ENCODE peak calls at places on chromosome 1, in four cellular contexts. D, L, B and A are unnamed samples.

GRCh38 chr1:1082239-1083180 is 8.4 kb upstream of the RNF223 start:
- DNase-seq in D (no peak), L (no peak), B (no peak), A (no peak)

GRCh38 chr1:225848044-225848955 is 33.9 kb downstream of the TMEM63A start:
- DNase-seq in L (peak; percentile 72), D (peak; percentile 56), B (no peak), A (no peak)

GRCh38 chr1:183710333-183710732 is 57.2 kb upstream of the APOBEC4 start:
- DNase-seq in L (no peak), B (no peak), D (no peak), A (no peak)

GRCh38 chr1:166597516-166597915 is 241.8 kb upstream of the POGK start:
- DNase-seq in L (no peak), D (no peak), B (no peak), A (no peak)

GRCh38 chr1:96087719-96088118 is 633.9 kb upstream of the PTBP2 start:
- DNase-seq in L (no peak), B (no peak), D (no peak), A (no peak)

GRCh38 chr1:237390798-237391197 is 348.8 kb downstream of the RYR2 start:
- DNase-seq in D (no peak), B (no peak), L (no peak), A (no peak)

GRCh38 chr1:53266038-53266437 is 27.7 kb upstream of the MAGOH start:
- DNase-seq in D (no peak), B (no peak), L (peak; percentile 35), A (no peak)

GRCh38 chr1:1033009-1033587 is 13.2 kb downstream of the AGRN start:
- DNase-seq in B (no peak), L (peak; percentile 91), D (peak; percentile 63), A (peak; percentile 80)

GRCh38 chr1:55061000-55061705 is 21.8 kb downstream of the PCSK9 start:
- DNase-seq in B (no peak), L (no peak), D (no peak), A (no peak)

GRCh38 chr1:29318724-29319123 is 82.4 kb downstream of the PTPRU start:
- DNase-seq in L (no peak), D (no peak), B (no peak), A (no peak)

GRCh38 chr1:162299018-162299417 is 77.6 kb downstream of the SPATA46 start:
- DNase-seq in D (no peak), L (no peak), B (no peak), A (no peak)

GRCh38 chr1:108063703-108064102 is 98.7 kb upstream of the VAV3 start:
- DNase-seq in D (no peak), B (no peak), L (no peak), A (no peak)

GRCh38 chr1:89042491-89042890 is 19.8 kb upstream of the GBP3 start:
- DNase-seq in D (no peak), L (no peak), B (no peak), A (no peak)

GRCh38 chr1:89043940-89044339 is 21.1 kb downstream of the GBP1 start:
- DNase-seq in B (no peak), L (no peak), D (no peak), A (no peak)

GRCh38 chr1:89044970-89045695 is 19.9 kb downstream of the GBP1 start:
- DNase-seq in D (no peak), B (no peak), L (no peak), A (no peak)

GRCh38 chr1:89040315-89040626 is 17.6 kb upstream of the GBP3 start:
- DNase-seq in L (no peak), B (no peak), D (no peak), A (no peak)

DNA sequence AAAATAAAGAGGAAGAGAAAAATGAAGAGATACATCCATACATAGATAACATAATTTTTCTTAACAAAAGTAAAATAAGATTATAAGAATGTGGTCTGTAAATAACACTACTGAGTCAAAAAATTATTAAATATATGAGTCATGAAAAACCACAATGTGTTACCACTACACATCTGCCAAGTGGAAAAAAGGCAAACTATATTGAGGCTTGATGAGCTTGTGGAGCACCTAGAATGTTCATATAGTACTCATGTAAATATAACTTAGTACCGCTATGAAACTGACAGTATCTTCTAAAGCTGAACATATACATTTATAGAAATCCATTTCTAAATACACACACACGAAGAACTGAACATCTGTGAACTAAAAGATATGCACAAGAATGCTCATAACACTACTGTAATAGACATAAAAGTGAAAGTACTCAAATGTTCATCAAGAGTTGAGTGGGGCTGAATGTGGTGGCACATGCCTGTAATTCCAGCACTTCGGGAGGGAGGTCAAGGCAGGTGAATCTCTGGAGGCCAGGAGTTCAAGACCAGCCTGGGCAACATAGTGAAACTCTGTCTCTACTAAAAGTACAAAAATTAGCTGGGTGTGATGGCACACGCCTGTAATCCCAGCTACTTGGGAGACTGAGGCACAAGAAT is 18.5 kb upstream of the GBP3 start:
- DNase-seq in D (peak; percentile 88), B (no peak), L (no peak), A (no peak)
- H3K9me1 ChIP-seq in D (no peaks in the 10 kb centered on the region), B (no peaks in the 10 kb centered on the region), L (no peaks in the 10 kb centered on the region), A (no peaks in the 10 kb centered on the region)

DNA sequence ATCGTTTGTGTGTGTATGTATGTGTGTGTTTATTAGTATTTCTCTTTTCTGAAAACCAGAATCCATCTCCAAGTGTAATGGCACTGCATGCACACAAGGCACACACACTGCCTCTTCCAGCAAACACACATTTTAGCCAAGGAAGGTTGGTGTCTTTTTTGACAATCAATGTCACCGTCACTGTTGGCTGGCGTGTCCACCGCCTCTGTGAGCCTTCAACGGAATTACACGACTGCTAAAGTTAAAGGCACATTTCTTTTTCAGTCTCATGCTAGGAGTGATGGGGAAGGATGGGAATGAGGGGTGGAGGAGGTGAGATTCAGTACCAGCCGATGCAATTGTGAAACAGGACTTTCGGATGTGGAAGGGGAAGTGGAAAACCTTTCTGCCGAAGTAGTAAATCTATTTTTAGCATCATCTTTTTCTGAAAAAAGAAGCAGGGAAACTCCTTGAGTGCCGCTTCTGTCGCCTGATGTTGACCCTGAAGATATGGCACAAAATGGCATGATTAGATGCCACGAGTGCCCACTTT is 1.4 kb downstream of the ELAVL4 start:
- DNase-seq in B (no peak), D (no peak), L (no peak), A (no peak)
- H3K9me1 ChIP-seq in B (no peaks in the 10 kb centered on the region), D (no peaks in the 10 kb centered on the region), L (no peaks in the 10 kb centered on the region), A (no peaks in the 10 kb centered on the region)

GRCh38 chr1:145845514-145846161 is at the start of gene NUDT17:
- DNase-seq in B (no peak), D (peak; percentile 67), L (peak; percentile 82), A (peak; percentile 71)

GRCh38 chr1:145846191-145846590 is 761 bp downstream of the NUDT17 start:
- DNase-seq in B (no peak), D (peak; percentile 31), L (peak; percentile 65), A (peak; percentile 46)

GRCh38 chr1:145845144-145845513 is 301 bp upstream of the NUDT17 start:
- DNase-seq in B (no peak), L (no peak), D (no peak), A (no peak)

GRCh38 chr1:145849356-145850165 is 4.1 kb downstream of the NUDT17 start:
- DNase-seq in D (peak; percentile 66), L (peak; percentile 48), B (no peak), A (peak; percentile 51)

GRCh38 chr1:145847827-145848226 is 2.4 kb downstream of the NUDT17 start:
- DNase-seq in L (no peak), B (no peak), D (no peak), A (no peak)
- H3K9me1 ChIP-seq in L (no peaks in the 10 kb centered on the region), B (no peaks in the 10 kb centered on the region), D (peaks cover 21% of the 10 kb centered on the region), A (no peaks in the 10 kb centered on the region)

DNA sequence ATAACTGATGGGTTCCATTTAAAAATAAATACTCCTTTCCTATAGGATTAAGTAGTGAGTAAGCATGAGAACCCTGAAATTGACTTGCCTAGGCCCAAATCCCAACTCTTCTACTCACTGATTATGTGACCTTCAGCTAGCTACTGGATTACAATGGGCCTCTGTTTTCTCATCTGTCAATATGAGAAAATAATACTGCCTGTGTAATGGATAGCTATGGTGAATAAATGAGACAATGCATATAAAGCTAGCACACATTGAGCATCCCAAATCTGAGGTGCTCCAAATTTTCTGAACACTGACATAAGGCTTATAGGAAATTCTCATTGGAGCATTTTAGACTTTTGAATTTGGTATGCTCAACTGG is 5.3 kb upstream of the LRRC8C start:
- DNase-seq in B (no peak), L (no peak), D (no peak), A (no peak)
- H3K9me1 ChIP-seq in B (no peaks in the 10 kb centered on the region), L (no peaks in the 10 kb centered on the region), D (no peaks in the 10 kb centered on the region), A (no peaks in the 10 kb centered on the region)

GRCh38 chr1:172360511-172360910 is 60.0 kb upstream of the C1orf105 start:
- DNase-seq in B (no peak), L (no peak), D (no peak), A (peak; percentile 19)

GRCh38 chr1:172357753-172358152 is 62.7 kb upstream of the C1orf105 start:
- DNase-seq in L (no peak), B (no peak), D (no peak), A (peak; percentile 76)

GRCh38 chr1:172363852-172364251 is 56.6 kb upstream of the C1orf105 start:
- DNase-seq in D (no peak), B (no peak), L (no peak), A (no peak)

GRCh38 chr1:172359531-172359991 is 60.9 kb upstream of the C1orf105 start:
- DNase-seq in L (no peak), D (peak; percentile 54), B (no peak), A (peak; percentile 90)

DNA sequence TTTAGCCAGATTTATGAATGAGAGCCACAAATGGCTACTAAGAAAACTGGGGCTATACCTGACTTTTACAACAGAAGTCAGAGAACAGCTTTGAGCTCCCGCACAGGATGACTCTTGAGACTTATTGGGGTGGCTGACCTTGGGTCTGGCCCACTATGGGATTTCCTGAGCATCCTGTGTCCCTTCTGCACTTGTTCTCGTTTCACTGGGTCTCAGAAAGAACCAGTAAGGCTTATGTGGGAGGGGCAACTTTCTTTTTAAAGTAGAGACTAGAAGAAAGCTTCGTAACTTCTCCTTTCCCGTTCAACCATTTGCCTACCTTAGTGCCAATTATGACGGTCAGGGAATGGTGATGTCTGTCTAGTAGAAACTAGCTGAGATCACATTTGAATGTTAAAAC is 59.5 kb upstream of the C1orf105 start:
- DNase-seq in L (no peak), D (no peak), B (no peak), A (no peak)
- H3K9me1 ChIP-seq in L (no peaks in the 10 kb centered on the region), D (peaks cover 3% of the 10 kb centered on the region), B (no peaks in the 10 kb centered on the region), A (no peaks in the 10 kb centered on the region)